ENCODE peak calls at places on chromosomes 3 and 15, in six cellular contexts. M, Y, H, O, N and V are unnamed samples.

GRCh38 chr3:16262195-16262594 is 2.5 kb downstream of the DPH3 start:
- DNase-seq in Y (no peak), H (no peak), O (no peak), M (no peak), N (no peak), V (no peak)

GRCh38 chr3:69724722-69725435 is 14.4 kb upstream of the MITF start:
- DNase-seq in N (no peak), H (no peak), M (no peak), Y (no peak), O (no peak), V (no peak)

GRCh38 chr3:65019412-65020093 is 331.8 kb upstream of the ADAMTS9 start:
- DNase-seq in Y (no peak), N (no peak), H (no peak), M (no peak), O (no peak), V (peak; percentile 15)

GRCh38 chr15:85646538-85647091 is 148.1 kb downstream of the KLHL25 start:
- DNase-seq in M (no peak), Y (no peak), N (no peak), H (no peak), O (no peak), V (no peak)

GRCh38 chr3:36919439-36920160 is 25.3 kb downstream of the TRANK1 start:
- DNase-seq in M (no peak), O (no peak), Y (no peak), H (no peak), N (no peak), V (no peak)

GRCh38 chr3:178900244-178900643 is 171.4 kb downstream of the ZMAT3 start:
- DNase-seq in M (no peak), Y (no peak), H (no peak), N (no peak), O (no peak), V (no peak)

GRCh38 chr3:149471991-149472390 is 2.5 kb upstream of the TM4SF4 start:
- DNase-seq in Y (no peak), H (no peak), M (no peak), O (no peak), N (no peak), V (no peak)

GRCh38 chr15:44596511-44597010 is 59.6 kb downstream of the EIF3J start:
- DNase-seq in M (no peak), H (no peak), Y (no peak), N (no peak), O (no peak), V (no peak)

GRCh38 chr3:122310361-122310760 is 14.7 kb upstream of the CSTA start:
- DNase-seq in O (no peak), N (no peak), H (peak; percentile 36), M (no peak), Y (no peak), V (no peak)

GRCh38 chr3:45781841-45782240 is 14.5 kb downstream of the SLC6A20 start:
- DNase-seq in Y (no peak), O (no peak), M (no peak), N (no peak), H (no peak), V (no peak)

GRCh38 chr3:55750525-55750924 is 263.4 kb upstream of the WNT5A start:
- DNase-seq in H (peak; percentile 10), M (no peak), N (no peak), Y (no peak), O (no peak), V (no peak)

GRCh38 chr15:37124330-37124729 is 24.0 kb upstream of the MEIS2 start:
- DNase-seq in M (no peak), O (no peak), H (no peak), Y (no peak), N (no peak), V (no peak)

GRCh38 chr15:99454107-99454809 is 111.5 kb upstream of the MEF2A start:
- DNase-seq in N (no peak), Y (no peak), H (no peak), O (no peak), M (no peak), V (no peak)

GRCh38 chr3:103306081-103306480 is 871.3 kb downstream of the ZPLD1 start:
- DNase-seq in Y (no peak), H (no peak), O (no peak), M (no peak), N (no peak), V (no peak)

GRCh38 chr3:140537075-140537474 is 140.8 kb upstream of the TRIM42 start:
- DNase-seq in H (no peak), M (no peak), Y (no peak), O (no peak), N (no peak), V (no peak)

GRCh38 chr15:88388702-88389101 is 78.5 kb downstream of the MRPL46 start:
- DNase-seq in N (no peak), O (no peak), Y (no peak), M (no peak), H (no peak), V (peak; percentile 58)

GRCh38 chr3:134597390-134597975 is 53.3 kb downstream of the KY start:
- DNase-seq in H (no peak), Y (no peak), M (no peak), O (no peak), N (no peak), V (no peak)

GRCh38 chr15:31455499-31455898 is 128.9 kb downstream of the KLF13 start:
- DNase-seq in N (no peak), M (no peak), O (no peak), Y (no peak), H (no peak), V (no peak)

GRCh38 chr15:65939901-65940617 is 70.8 kb downstream of the RAB11A start:
- DNase-seq in H (no peak), Y (no peak), M (no peak), O (no peak), N (no peak), V (no peak)

GRCh38 chr15:45113380-45113990 is 487 bp downstream of the DUOX2 start:
- DNase-seq in N (no peak), H (no peak), Y (no peak), M (no peak), O (no peak), V (peak; percentile 5)

GRCh38 chr3:188046561-188047213 is 107.3 kb upstream of the LPP start:
- DNase-seq in N (no peak), Y (no peak), H (no peak), M (no peak), O (no peak), V (no peak)

GRCh38 chr3:186360779-186361178 is 1.3 kb downstream of the DGKG start:
- DNase-seq in H (no peak), N (no peak), O (no peak), M (no peak), Y (no peak), V (peak; percentile 70)

GRCh38 chr3:158912188-158912587 is 110.3 kb downstream of the MFSD1 start:
- DNase-seq in H (no peak), O (no peak), Y (no peak), M (no peak), N (no peak), V (no peak)

GRCh38 chr15:62878070-62878469 is 164.5 kb upstream of the TPM1 start:
- DNase-seq in Y (no peak), H (no peak), O (no peak), M (no peak), N (no peak), V (no peak)

GRCh38 chr3:157906627-157907026 is 199.6 kb downstream of the SHOX2 start:
- DNase-seq in Y (no peak), N (no peak), O (no peak), H (no peak), M (no peak), V (no peak)

GRCh38 chr3:48434591-48435222 is 4.8 kb upstream of the PLXNB1 start:
- DNase-seq in H (peak; percentile 54), N (no peak), M (no peak), O (no peak), Y (no peak), V (no peak)

GRCh38 chr3:58529516-58530353 is 7.3 kb downstream of the ACOX2 start:
- DNase-seq in N (no peak), M (no peak), Y (no peak), H (no peak), O (no peak), V (peak; percentile 86)

GRCh38 chr3:186902713-186903112 is 27.6 kb upstream of the ST6GAL1 start:
- DNase-seq in O (no peak), M (no peak), H (no peak), Y (no peak), N (no peak), V (no peak)

GRCh38 chr15:78162038-78162437 is 12.9 kb downstream of the IDH3A start:
- DNase-seq in N (no peak), H (no peak), O (no peak), Y (peak; percentile 62), M (no peak), V (no peak)

GRCh38 chr3:184523825-184524615 is 37.6 kb upstream of the EPHB3 start:
- DNase-seq in O (no peak), Y (no peak), H (no peak), M (no peak), N (no peak), V (peak; percentile 24)

GRCh38 chr15:43226436-43227305 is 5.9 kb upstream of the EPB42 start:
- DNase-seq in N (no peak), H (no peak), M (no peak), Y (no peak), O (no peak), V (no peak)

GRCh38 chr15:60651155-60651554 is 172.2 kb upstream of the ICE2 start:
- DNase-seq in Y (no peak), M (no peak), N (no peak), O (no peak), H (no peak), V (no peak)

GRCh38 chr3:63855333-63855940 is 8.2 kb downstream of the THOC7 start:
- DNase-seq in Y (no peak), M (no peak), H (no peak), N (no peak), O (no peak), V (no peak)

GRCh38 chr15:55552926-55553325 is 35.2 kb downstream of the PYGO1 start:
- DNase-seq in O (no peak), M (no peak), Y (no peak), N (no peak), H (no peak), V (peak; percentile 43)

GRCh38 chr15:40238927-40239591 is at the start of gene PAK6:
- DNase-seq in O (peak; percentile 20), M (no peak), Y (no peak), H (peak; percentile 46), N (peak; percentile 42), V (peak; percentile 81)

GRCh38 chr3:123194552-123194951 is 7.2 kb upstream of the SEC22A start:
- DNase-seq in O (no peak), H (peak; percentile 19), M (no peak), Y (no peak), N (no peak), V (peak; percentile 74)

GRCh38 chr15:51801391-51801835 is 28.0 kb upstream of the TMOD3 start:
- DNase-seq in N (no peak), O (no peak), Y (no peak), M (no peak), H (no peak), V (peak; percentile 60)

GRCh38 chr3:34202975-34203374 is 404.5 kb downstream of the PDCD6IP start:
- DNase-seq in Y (no peak), H (no peak), M (no peak), O (no peak), N (no peak), V (no peak)